ENCODE peak calls at places on chromosomes 13 and 19, in six cellular contexts. One of them, this sample, is unnamed.

GRCh38 chr19:4988770-4989251 is 19.9 kb downstream of the KDM4B start:
- DNase-seq in progenitor cell of endocrine pancreas: no peak
- DNase-seq in left ventricle myocardium inferior: peak
- DNase-seq in M059J: peak
- DNase-seq in GM12865: no peak
- DNase-seq in activated CD4-positive, alpha-beta T cell treated with anti-CD3 and anti-CD28 coated beads, Interleukin-2, amount 50 U/mL, for 1 hour: no peak
- DNase-seq in this sample: no peak

GRCh38 chr13:42615691-42616090 is 41.7 kb downstream of the TNFSF11 start:
- DNase-seq in GM12865: no peak
- DNase-seq in M059J: peak
- DNase-seq in progenitor cell of endocrine pancreas: no peak
- DNase-seq in activated CD4-positive, alpha-beta T cell treated with anti-CD3 and anti-CD28 coated beads, Interleukin-2, amount 50 U/mL, for 1 hour: no peak
- DNase-seq in left ventricle myocardium inferior: no peak
- DNase-seq in this sample: no peak

GRCh38 chr13:27057817-27058216 is 113.8 kb downstream of the USP12 start:
- DNase-seq in left ventricle myocardium inferior: no peak
- DNase-seq in progenitor cell of endocrine pancreas: no peak
- DNase-seq in M059J: no peak
- DNase-seq in GM12865: no peak
- DNase-seq in activated CD4-positive, alpha-beta T cell treated with anti-CD3 and anti-CD28 coated beads, Interleukin-2, amount 50 U/mL, for 1 hour: no peak
- DNase-seq in this sample: no peak

GRCh38 chr13:49858183-49858856 is 65.8 kb upstream of the KPNA3 start:
- DNase-seq in GM12865: no peak
- DNase-seq in M059J: peak
- DNase-seq in activated CD4-positive, alpha-beta T cell treated with anti-CD3 and anti-CD28 coated beads, Interleukin-2, amount 50 U/mL, for 1 hour: no peak
- DNase-seq in left ventricle myocardium inferior: no peak
- DNase-seq in progenitor cell of endocrine pancreas: no peak
- DNase-seq in this sample: no peak

GRCh38 chr13:109938255-109938936 is 152.0 kb upstream of the IRS2 start:
- DNase-seq in M059J: peak
- DNase-seq in left ventricle myocardium inferior: no peak
- DNase-seq in activated CD4-positive, alpha-beta T cell treated with anti-CD3 and anti-CD28 coated beads, Interleukin-2, amount 50 U/mL, for 1 hour: no peak
- DNase-seq in progenitor cell of endocrine pancreas: no peak
- DNase-seq in GM12865: no peak
- DNase-seq in this sample: no peak

GRCh38 chr19:17352608-17353280 is 15.4 kb downstream of the GTPBP3 start:
- DNase-seq in progenitor cell of endocrine pancreas: no peak
- DNase-seq in activated CD4-positive, alpha-beta T cell treated with anti-CD3 and anti-CD28 coated beads, Interleukin-2, amount 50 U/mL, for 1 hour: no peak
- DNase-seq in M059J: no peak
- DNase-seq in left ventricle myocardium inferior: no peak
- DNase-seq in GM12865: no peak
- DNase-seq in this sample: no peak

GRCh38 chr13:39455534-39456175 is 147.3 kb downstream of the LHFPL6 start:
- DNase-seq in activated CD4-positive, alpha-beta T cell treated with anti-CD3 and anti-CD28 coated beads, Interleukin-2, amount 50 U/mL, for 1 hour: no peak
- DNase-seq in progenitor cell of endocrine pancreas: no peak
- DNase-seq in GM12865: no peak
- DNase-seq in M059J: no peak
- DNase-seq in left ventricle myocardium inferior: no peak
- DNase-seq in this sample: no peak

GRCh38 chr19:13155472-13156284 is 5.5 kb downstream of the IER2 start:
- DNase-seq in M059J: peak
- DNase-seq in GM12865: peak
- DNase-seq in left ventricle myocardium inferior: peak
- DNase-seq in progenitor cell of endocrine pancreas: peak
- DNase-seq in activated CD4-positive, alpha-beta T cell treated with anti-CD3 and anti-CD28 coated beads, Interleukin-2, amount 50 U/mL, for 1 hour: peak
- DNase-seq in this sample: peak

GRCh38 chr13:31054632-31055031 is 107.1 kb downstream of the HSPH1 start:
- DNase-seq in left ventricle myocardium inferior: no peak
- DNase-seq in GM12865: no peak
- DNase-seq in activated CD4-positive, alpha-beta T cell treated with anti-CD3 and anti-CD28 coated beads, Interleukin-2, amount 50 U/mL, for 1 hour: no peak
- DNase-seq in M059J: no peak
- DNase-seq in progenitor cell of endocrine pancreas: no peak
- DNase-seq in this sample: no peak

GRCh38 chr13:59425211-59425721 is 738.5 kb downstream of the DIAPH3 start:
- DNase-seq in progenitor cell of endocrine pancreas: no peak
- DNase-seq in GM12865: no peak
- DNase-seq in left ventricle myocardium inferior: no peak
- DNase-seq in activated CD4-positive, alpha-beta T cell treated with anti-CD3 and anti-CD28 coated beads, Interleukin-2, amount 50 U/mL, for 1 hour: no peak
- DNase-seq in M059J: peak
- DNase-seq in this sample: no peak

GRCh38 chr19:49932041-49932451 is 2.7 kb upstream of the NUP62 start:
- DNase-seq in activated CD4-positive, alpha-beta T cell treated with anti-CD3 and anti-CD28 coated beads, Interleukin-2, amount 50 U/mL, for 1 hour: no peak
- DNase-seq in left ventricle myocardium inferior: no peak
- DNase-seq in progenitor cell of endocrine pancreas: no peak
- DNase-seq in M059J: no peak
- DNase-seq in GM12865: no peak
- DNase-seq in this sample: no peak

GRCh38 chr19:29563688-29564087 is 37.9 kb downstream of the VSTM2B start:
- DNase-seq in left ventricle myocardium inferior: no peak
- DNase-seq in M059J: no peak
- DNase-seq in GM12865: no peak
- DNase-seq in progenitor cell of endocrine pancreas: no peak
- DNase-seq in activated CD4-positive, alpha-beta T cell treated with anti-CD3 and anti-CD28 coated beads, Interleukin-2, amount 50 U/mL, for 1 hour: no peak
- DNase-seq in this sample: no peak

GRCh38 chr13:98483636-98484288 is 93.1 kb downstream of the STK24 start:
- DNase-seq in progenitor cell of endocrine pancreas: no peak
- DNase-seq in activated CD4-positive, alpha-beta T cell treated with anti-CD3 and anti-CD28 coated beads, Interleukin-2, amount 50 U/mL, for 1 hour: no peak
- DNase-seq in GM12865: no peak
- DNase-seq in left ventricle myocardium inferior: no peak
- DNase-seq in M059J: peak
- DNase-seq in this sample: no peak

GRCh38 chr13:25149670-25150069 is 22.4 kb downstream of the AMER2 start:
- DNase-seq in activated CD4-positive, alpha-beta T cell treated with anti-CD3 and anti-CD28 coated beads, Interleukin-2, amount 50 U/mL, for 1 hour: no peak
- DNase-seq in progenitor cell of endocrine pancreas: no peak
- DNase-seq in left ventricle myocardium inferior: no peak
- DNase-seq in M059J: no peak
- DNase-seq in GM12865: no peak
- DNase-seq in this sample: no peak

GRCh38 chr13:69681722-69682121 is 425.9 kb upstream of the ATXN8OS start:
- DNase-seq in left ventricle myocardium inferior: no peak
- DNase-seq in progenitor cell of endocrine pancreas: no peak
- DNase-seq in M059J: no peak
- DNase-seq in activated CD4-positive, alpha-beta T cell treated with anti-CD3 and anti-CD28 coated beads, Interleukin-2, amount 50 U/mL, for 1 hour: no peak
- DNase-seq in GM12865: no peak
- DNase-seq in this sample: no peak

GRCh38 chr13:35744566-35745203 is 268.2 kb upstream of the MAB21L1 start:
- DNase-seq in left ventricle myocardium inferior: no peak
- DNase-seq in M059J: no peak
- DNase-seq in GM12865: no peak
- DNase-seq in activated CD4-positive, alpha-beta T cell treated with anti-CD3 and anti-CD28 coated beads, Interleukin-2, amount 50 U/mL, for 1 hour: no peak
- DNase-seq in progenitor cell of endocrine pancreas: no peak
- DNase-seq in this sample: no peak

GRCh38 chr13:109704771-109705628 is 81.4 kb downstream of the IRS2 start:
- DNase-seq in activated CD4-positive, alpha-beta T cell treated with anti-CD3 and anti-CD28 coated beads, Interleukin-2, amount 50 U/mL, for 1 hour: no peak
- DNase-seq in M059J: no peak
- DNase-seq in progenitor cell of endocrine pancreas: no peak
- DNase-seq in GM12865: no peak
- DNase-seq in left ventricle myocardium inferior: peak
- DNase-seq in this sample: peak

GRCh38 chr13:33352023-33352422 is 66.5 kb upstream of the STARD13 start:
- DNase-seq in progenitor cell of endocrine pancreas: no peak
- DNase-seq in M059J: no peak
- DNase-seq in activated CD4-positive, alpha-beta T cell treated with anti-CD3 and anti-CD28 coated beads, Interleukin-2, amount 50 U/mL, for 1 hour: no peak
- DNase-seq in GM12865: no peak
- DNase-seq in left ventricle myocardium inferior: no peak
- DNase-seq in this sample: no peak

GRCh38 chr13:95552539-95553270 is at the start of gene CLDN10:
- DNase-seq in activated CD4-positive, alpha-beta T cell treated with anti-CD3 and anti-CD28 coated beads, Interleukin-2, amount 50 U/mL, for 1 hour: no peak
- DNase-seq in GM12865: no peak
- DNase-seq in M059J: no peak
- DNase-seq in progenitor cell of endocrine pancreas: peak
- DNase-seq in left ventricle myocardium inferior: no peak
- DNase-seq in this sample: no peak

GRCh38 chr13:20714563-20715339 is 11.3 kb downstream of the IL17D start:
- DNase-seq in M059J: peak
- DNase-seq in left ventricle myocardium inferior: peak
- DNase-seq in GM12865: no peak
- DNase-seq in activated CD4-positive, alpha-beta T cell treated with anti-CD3 and anti-CD28 coated beads, Interleukin-2, amount 50 U/mL, for 1 hour: no peak
- DNase-seq in progenitor cell of endocrine pancreas: no peak
- DNase-seq in this sample: peak